ENCODE peak calls at places on chromosomes 16 and 17, in seven cellular contexts. P is suprapubic skin, F is ascending aorta, H is sigmoid colon, R is neural progenitor cell, N is left ventricle myocardium inferior, O is choroid plexus epithelial cell. W is an unnamed sample.

GRCh38 chr17:76904116-76904515 is 35.9 kb downstream of the MGAT5B start:
- DNase-seq in R (no peak), P (no peak), N (no peak), O (no peak), H (no peak), F (no peak), W (no peak)

GRCh38 chr17:79693419-79693818 is 37.3 kb upstream of the ENPP7 start:
- DNase-seq in P (no peak), H (no peak), R (no peak), F (no peak), O (no peak), N (no peak), W (no peak)

GRCh38 chr17:1484586-1485310 is 7.7 kb downstream of the MYO1C start:
- DNase-seq in O (peak; percentile 51), R (peak; percentile 80), H (peak; percentile 85), P (no peak), N (peak; percentile 61), F (no peak), W (no peak)

GRCh38 chr16:31269541-31269940 is 9.8 kb downstream of the ITGAM start:
- DNase-seq in O (no peak), P (peak; percentile 59), F (no peak), N (no peak), R (no peak), H (no peak), W (no peak)

GRCh38 chr16:30746638-30747160 is 1.5 kb upstream of the PHKG2 start:
- DNase-seq in P (no peak), N (no peak), H (no peak), O (no peak), F (no peak), R (no peak), W (no peak)

GRCh38 chr17:78315355-78316114 is 44.3 kb downstream of the SOCS3 start:
- DNase-seq in R (no peak), N (peak; percentile 76), P (peak; percentile 92), O (peak; percentile 90), F (peak; percentile 76), H (peak; percentile 93), W (no peak)

GRCh38 chr17:5526821-5527598 is 40.6 kb downstream of the MIS12 start:
- DNase-seq in R (peak; percentile 26), F (peak; percentile 76), N (peak; percentile 67), P (no peak), O (peak; percentile 86), H (peak; percentile 85), W (no peak)

GRCh38 chr17:41735744-41736143 is 1.3 kb upstream of the HAP1 start:
- DNase-seq in F (no peak), H (no peak), N (no peak), R (no peak), O (no peak), P (no peak), W (no peak)

GRCh38 chr16:82736161-82736697 is 109.5 kb downstream of the CDH13 start:
- DNase-seq in O (no peak), P (no peak), N (no peak), H (no peak), R (no peak), F (no peak), W (no peak)

GRCh38 chr16:50679676-50680555 is 1.2 kb downstream of the SNX20 start:
- DNase-seq in O (no peak), R (no peak), N (no peak), P (no peak), H (no peak), F (no peak), W (no peak)

GRCh38 chr16:89918453-89919347 is at the start of gene MC1R:
- DNase-seq in O (peak; percentile 54), R (peak; percentile 62), N (no peak), F (no peak), H (no peak), P (peak; percentile 72), W (no peak)

GRCh38 chr17:47806913-47807255 is 14.7 kb downstream of the OSBPL7 start:
- DNase-seq in R (no peak), P (peak; percentile 69), F (no peak), O (no peak), N (no peak), H (no peak), W (no peak)

GRCh38 chr16:66275795-66276428 is 90.6 kb upstream of the CDH5 start:
- DNase-seq in F (no peak), N (no peak), H (peak; percentile 27), R (peak; percentile 70), O (peak; percentile 88), P (no peak), W (peak; percentile 24)

GRCh38 chr16:87464691-87465300 is 28.0 kb downstream of the ZCCHC14 start:
- DNase-seq in O (peak; percentile 96), R (no peak), N (peak; percentile 61), F (peak; percentile 85), H (peak; percentile 94), P (peak; percentile 87), W (no peak)

GRCh38 chr17:2602597-2603017 is 9.2 kb downstream of the PAFAH1B1 start:
- DNase-seq in P (no peak), O (no peak), N (no peak), F (no peak), R (no peak), H (no peak), W (no peak)

GRCh38 chr17:63356275-63356905 is 89.7 kb downstream of the CYB561 start:
- DNase-seq in O (peak; percentile 86), P (no peak), N (no peak), H (no peak), R (no peak), F (no peak), W (no peak)

GRCh38 chr17:41793749-41794602 is 7.5 kb upstream of the JUP start:
- DNase-seq in N (no peak), F (no peak), H (no peak), O (peak; percentile 62), R (peak; percentile 79), P (no peak), W (no peak)

GRCh38 chr16:24944206-24944605 is 71.0 kb downstream of the ARHGAP17 start:
- DNase-seq in F (no peak), O (no peak), N (no peak), R (no peak), P (no peak), H (no peak), W (no peak)

GRCh38 chr17:82372591-82373452 is 1.3 kb downstream of the UTS2R start:
- DNase-seq in N (no peak), H (no peak), R (peak; percentile 38), P (no peak), F (no peak), O (no peak), W (no peak)

GRCh38 chr17:82371333-82372062 is at the start of gene UTS2R:
- DNase-seq in R (peak; percentile 81), N (no peak), F (no peak), O (no peak), P (no peak), H (no peak), W (no peak)

GRCh38 chr17:82370471-82371332 is 863 bp upstream of the UTS2R start:
- DNase-seq in P (no peak), H (no peak), R (no peak), N (no peak), O (peak; percentile 26), F (no peak), W (no peak)

GRCh38 chr17:82373731-82374625 is 2.4 kb downstream of the UTS2R start:
- DNase-seq in R (no peak), F (no peak), P (no peak), O (no peak), N (no peak), H (no peak), W (no peak)

GRCh38 chr17:82372063-82372590 is 562 bp downstream of the UTS2R start:
- DNase-seq in R (no peak), F (no peak), H (no peak), P (no peak), N (no peak), O (no peak), W (no peak)
- TF ChIP-seq CTCF in R (no peak), F (no peak), H (no peak), P (no peak), N (no peak), O (no peak), W (no peak)

GRCh38 chr16:13858873-13859580 is 60.9 kb upstream of the ERCC4 start:
- DNase-seq in R (no peak), P (no peak), O (no peak), N (no peak), H (no peak), F (no peak), W (no peak)

GRCh38 chr16:13856811-13857511 is 63.0 kb upstream of the ERCC4 start:
- DNase-seq in P (no peak), R (no peak), O (no peak), F (no peak), H (no peak), N (no peak), W (no peak)

GRCh38 chr16:13852827-13853226 is 67.1 kb upstream of the ERCC4 start:
- DNase-seq in N (no peak), H (no peak), F (no peak), O (no peak), R (no peak), P (no peak), W (no peak)

GRCh38 chr16:13856398-13856797 is 63.6 kb upstream of the ERCC4 start:
- DNase-seq in F (no peak), O (no peak), P (no peak), H (no peak), N (no peak), R (no peak), W (no peak)
- TF ChIP-seq CTCF in F (no peak), O (no peak), P (no peak), H (no peak), N (no peak), R (no peak), W (no peak)

DNA sequence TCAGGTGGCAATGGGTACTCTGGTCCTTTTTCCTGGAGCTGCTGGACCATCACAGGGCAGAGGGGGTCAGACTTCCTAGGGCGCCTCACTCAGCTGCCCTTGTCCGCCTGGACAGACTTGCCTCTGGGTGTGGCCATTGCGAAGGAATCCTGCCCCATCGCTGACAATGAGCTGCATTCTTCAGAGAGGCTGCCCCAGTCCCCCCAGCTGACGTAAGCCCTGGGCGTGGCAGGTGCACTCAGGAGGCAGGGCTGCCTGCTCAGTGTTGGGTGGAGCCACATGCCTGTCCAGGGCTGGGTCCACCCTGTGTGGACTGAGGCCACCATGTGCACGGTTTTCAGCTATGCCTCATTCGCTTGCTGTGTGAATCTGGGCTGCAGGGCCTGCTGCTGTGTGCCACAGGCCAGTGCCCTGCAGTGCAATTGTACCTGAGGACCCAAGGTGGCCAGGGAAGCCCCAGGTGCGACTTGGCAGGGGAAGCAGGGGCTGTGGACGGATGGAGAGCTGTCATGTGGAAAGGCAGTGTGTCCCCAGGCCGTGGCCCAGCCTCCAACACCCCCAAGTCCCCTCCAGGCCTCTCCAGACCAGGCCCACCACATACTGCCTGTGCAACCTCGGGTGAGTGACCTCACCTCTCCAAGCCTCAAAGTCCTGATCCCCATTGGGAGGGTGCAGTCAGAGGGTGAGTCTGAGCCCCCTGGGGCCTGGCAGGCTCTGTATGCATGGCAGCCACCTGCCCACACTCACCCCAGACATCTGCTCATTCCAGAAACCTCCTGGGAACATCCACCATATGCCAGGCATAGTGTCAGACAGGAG is 14.0 kb upstream of the MPRIP start:
- DNase-seq in R (peak; percentile 89), H (peak; percentile 75), N (peak; percentile 77), O (peak; percentile 59), P (peak; percentile 87), F (no peak), W (peak; percentile 86)
- TF ChIP-seq CTCF in R (no peak), H (no peak), N (no peak), O (no peak), P (no peak), F (no peak), W (no peak)

DNA sequence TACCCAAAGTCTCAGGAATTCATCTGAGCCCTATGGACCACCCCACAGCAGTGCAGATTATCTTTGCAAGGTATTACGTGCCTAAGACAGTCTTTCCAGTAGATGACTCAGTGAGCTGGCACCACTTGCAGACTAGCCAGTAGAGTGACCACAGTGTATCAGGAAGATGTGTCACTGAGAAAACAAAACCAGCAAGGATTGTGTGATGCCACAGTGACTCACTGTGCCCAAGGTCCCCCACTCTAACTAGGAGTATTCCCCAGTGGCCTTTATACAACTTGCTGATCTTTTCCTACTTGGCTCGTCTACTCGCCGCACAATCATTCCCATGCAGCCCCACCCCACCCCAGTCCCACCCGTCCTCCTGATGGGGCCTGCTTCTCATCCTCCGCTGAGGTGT is 26.8 kb upstream of the PRKCA start:
- DNase-seq in P (no peak), O (peak; percentile 59), N (no peak), F (peak; percentile 24), H (no peak), R (no peak), W (no peak)
- TF ChIP-seq CTCF in P (no peak), O (no peak), N (no peak), F (no peak), H (no peak), R (no peak), W (no peak)